ENCODE peak calls at places on chromosome 12, in seven cellular contexts. T is tibial nerve, F is psoas muscle, J is Caco-2, B is GM20000, M is cardiac fibroblast, H is CD14-positive monocyte. P is an unnamed sample.

GRCh38 chr12:57299514-57300016 is 48.6 kb upstream of the STAC3 start:
- DNase-seq in H (no peak), J (no peak), T (no peak), B (no peak), F (no peak), M (no peak), P (no peak)

GRCh38 chr12:124210991-124211577 is 83.8 kb upstream of the RFLNA start:
- DNase-seq in T (no peak), H (no peak), F (no peak), J (no peak), M (no peak), B (no peak), P (no peak)

GRCh38 chr12:127125607-127126259 is 1141.2 kb upstream of the TMEM132C start:
- DNase-seq in B (no peak), F (no peak), H (no peak), M (peak; percentile 99), J (no peak), T (no peak), P (no peak)

GRCh38 chr12:105107176-105107496 is 395 bp upstream of the WASHC4 start:
- DNase-seq in J (no peak), M (peak; percentile 69), F (no peak), T (no peak), H (no peak), B (no peak), P (no peak)

GRCh38 chr12:127192391-127192790 is 1074.6 kb upstream of the TMEM132C start:
- DNase-seq in B (no peak), T (no peak), M (peak; percentile 39), H (no peak), F (no peak), J (no peak), P (no peak)

GRCh38 chr12:53180931-53181645 is 363 bp upstream of the CSAD start:
- DNase-seq in T (no peak), J (peak; percentile 90), M (peak; percentile 61), B (peak; percentile 94), F (peak; percentile 90), H (no peak), P (peak; percentile 92)

GRCh38 chr12:118061876-118062791 is 1.2 kb upstream of the WSB2 start:
- DNase-seq in H (no peak), B (peak; percentile 62), T (no peak), J (peak; percentile 69), M (peak; percentile 63), F (peak; percentile 53), P (no peak)

GRCh38 chr12:27575099-27575779 is 51.2 kb downstream of the PPFIBP1 start:
- DNase-seq in H (no peak), M (no peak), J (no peak), B (no peak), T (no peak), F (no peak), P (no peak)

GRCh38 chr12:124545508-124546418 is 21.6 kb downstream of the NCOR2 start:
- DNase-seq in H (peak; percentile 86), F (no peak), T (no peak), M (peak; percentile 70), B (peak; percentile 89), J (no peak), P (no peak)

GRCh38 chr12:91381309-91381804 is 198.7 kb upstream of the DCN start:
- DNase-seq in F (no peak), B (peak; percentile 35), T (no peak), H (no peak), J (no peak), M (peak; percentile 87), P (no peak)

GRCh38 chr12:69497308-69498026 is 27.3 kb downstream of the FRS2 start:
- DNase-seq in B (peak; percentile 61), H (no peak), T (no peak), J (no peak), F (no peak), M (no peak), P (no peak)

GRCh38 chr12:51683763-51684357 is 92.8 kb downstream of the SCN8A start:
- DNase-seq in F (no peak), H (no peak), B (no peak), T (no peak), J (no peak), M (peak; percentile 81), P (no peak)

GRCh38 chr12:12716151-12716844 is 870 bp upstream of the CDKN1B start:
- DNase-seq in J (peak; percentile 53), H (no peak), F (no peak), B (no peak), M (peak; percentile 50), T (no peak), P (no peak)

GRCh38 chr12:59737725-59738463 is 142.1 kb downstream of the SLC16A7 start:
- DNase-seq in H (no peak), F (no peak), M (peak; percentile 15), J (no peak), B (no peak), T (no peak), P (no peak)

GRCh38 chr12:42196728-42197603 is 41.1 kb downstream of the YAF2 start:
- DNase-seq in B (no peak), T (no peak), J (no peak), M (no peak), F (no peak), H (no peak), P (no peak)

GRCh38 chr12:68871899-68872298 is 61.1 kb downstream of the CPM start:
- DNase-seq in T (no peak), J (peak; percentile 37), H (no peak), B (peak; percentile 9), F (no peak), M (peak; percentile 62), P (peak; percentile 17)

GRCh38 chr12:51323317-51323960 is 535 bp downstream of the BIN2 start:
- DNase-seq in M (no peak), F (no peak), H (no peak), B (peak; percentile 62), T (no peak), J (no peak), P (no peak)

GRCh38 chr12:123139926-123140674 is 10.8 kb downstream of the PITPNM2 start:
- DNase-seq in M (peak; percentile 61), B (no peak), T (no peak), F (no peak), H (no peak), J (peak; percentile 67), P (no peak)

DNA sequence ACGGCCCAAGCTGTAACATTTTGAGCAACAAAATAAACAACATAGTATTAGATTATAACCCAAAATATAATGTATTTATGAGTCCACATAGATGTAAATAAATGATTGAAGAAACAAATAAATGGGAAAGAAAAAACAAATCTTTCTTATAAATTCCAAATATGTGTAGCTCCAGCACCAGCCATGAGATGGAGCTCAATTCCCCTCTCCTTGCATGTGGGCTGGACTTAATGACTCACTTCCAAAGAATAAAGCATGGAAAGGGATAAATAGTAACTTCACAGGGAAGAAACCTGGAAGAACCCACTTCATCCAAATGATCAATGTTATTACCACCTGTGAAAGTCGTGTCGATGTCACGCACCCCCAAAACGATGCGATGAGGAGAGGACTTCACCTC is 158.8 kb downstream of the RPAP3 start:
- DNase-seq in B (no peak), T (no peak), M (peak; percentile 71), H (no peak), F (no peak), J (no peak), P (no peak)
- TF ChIP-seq CTCF in B (no peak), T (no peak), M (peak; percentile 66), H (no peak), F (no peak), J (no peak), P (peak; percentile 40)

GRCh38 chr12:67070604-67071003 is 198.6 kb upstream of the CAND1 start:
- DNase-seq in J (no peak), B (no peak), T (no peak), F (no peak), H (no peak), M (no peak), P (no peak)

GRCh38 chr12:67068773-67069450 is 200.2 kb upstream of the CAND1 start:
- DNase-seq in T (no peak), H (no peak), M (peak; percentile 13), J (peak; percentile 53), B (peak; percentile 59), F (peak; percentile 52), P (no peak)

GRCh38 chr12:67068204-67068731 is 200.9 kb upstream of the CAND1 start:
- DNase-seq in J (no peak), B (no peak), T (no peak), H (no peak), F (no peak), M (no peak), P (no peak)

GRCh38 chr12:67070307-67070600 is 198.9 kb upstream of the CAND1 start:
- DNase-seq in M (no peak), H (no peak), B (no peak), T (no peak), F (no peak), J (no peak), P (no peak)

DNA sequence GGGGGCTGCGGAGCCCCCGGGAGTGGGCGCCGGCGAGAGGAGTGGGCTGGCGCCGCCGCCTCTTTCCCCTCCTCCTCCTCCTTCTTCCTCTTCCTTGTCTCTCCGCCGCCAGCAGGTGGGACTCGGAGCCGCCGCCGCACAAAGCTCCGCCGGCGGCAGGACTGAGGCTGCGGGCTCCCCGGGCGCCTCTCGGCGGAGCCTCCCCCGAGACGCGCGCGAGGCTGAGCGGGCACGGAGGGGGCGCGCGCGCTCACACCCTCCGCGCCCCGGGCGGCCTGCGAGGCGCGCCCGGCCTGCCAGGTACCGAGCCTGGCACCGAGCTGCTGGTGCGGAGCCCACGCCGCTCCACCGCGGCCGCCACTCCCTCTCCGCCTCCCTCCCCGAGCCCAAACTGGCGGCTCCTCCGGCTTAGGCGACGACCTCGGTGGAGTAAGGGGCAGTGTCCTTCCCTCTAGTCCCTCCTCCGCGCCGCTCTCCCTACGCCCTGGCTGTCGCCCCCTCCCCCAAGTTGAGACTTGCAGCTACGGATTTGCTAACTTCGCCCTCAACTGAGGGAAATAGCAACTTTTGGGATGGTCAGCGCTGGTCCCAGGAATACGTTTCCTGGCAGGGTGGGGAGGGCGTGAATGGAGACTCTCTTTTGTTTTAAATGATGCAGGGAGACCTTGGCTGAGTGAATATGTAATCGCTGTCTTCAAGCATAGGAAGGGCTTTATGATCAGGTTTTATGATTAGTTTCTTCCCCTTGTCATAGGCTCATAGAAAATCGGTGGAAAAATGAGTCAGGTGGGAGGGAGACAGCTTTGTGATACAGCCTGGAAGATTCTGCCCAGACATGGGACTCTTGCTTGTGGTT is 199.5 kb upstream of the CAND1 start:
- DNase-seq in M (no peak), T (no peak), J (peak; percentile 51), B (peak; percentile 57), F (peak; percentile 48), H (no peak), P (no peak)
- TF ChIP-seq CTCF in M (no peak), T (no peak), J (peak; percentile 26), B (no peak), F (no peak), H (no peak), P (no peak)

GRCh38 chr12:64077922-64078321 is 144.2 kb downstream of the KICS2 start:
- DNase-seq in H (no peak), B (no peak), J (no peak), M (peak; percentile 40), F (no peak), T (no peak), P (no peak)
- TF ChIP-seq CTCF in H (peak; percentile 39), B (no peak), J (no peak), M (peak; percentile 33), F (no peak), T (no peak), P (peak; percentile 47)

DNA sequence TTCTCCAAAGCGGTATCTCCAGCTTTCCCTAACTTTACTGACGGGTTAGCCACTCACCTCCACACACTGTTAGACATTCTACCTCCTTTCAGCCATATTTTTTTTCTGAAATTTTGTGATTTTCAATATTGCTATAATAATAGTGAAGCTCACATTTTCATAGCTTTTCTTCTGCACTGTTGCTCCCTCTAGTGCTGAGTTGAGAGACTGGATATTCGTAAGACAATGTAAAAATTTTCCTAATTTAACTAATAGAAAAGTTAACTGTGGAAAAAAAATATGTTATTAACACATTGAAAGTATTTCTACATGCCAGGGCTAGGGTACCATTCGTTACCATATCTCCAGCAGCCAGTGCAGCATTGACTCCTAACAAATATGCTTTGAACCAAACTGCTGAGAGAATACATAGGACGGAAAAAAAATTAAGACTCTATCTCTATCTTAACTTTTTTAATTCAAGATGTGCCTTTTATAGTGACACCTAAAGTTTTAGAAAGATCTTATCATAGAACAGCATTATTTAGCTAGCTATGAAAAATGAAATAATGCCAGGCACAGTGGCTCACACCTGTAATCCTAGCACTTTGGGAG is 48.7 kb upstream of the ABCC9 start:
- DNase-seq in B (peak; percentile 5), F (no peak), H (no peak), J (peak; percentile 46), T (no peak), M (peak; percentile 78), P (no peak)
- TF ChIP-seq CTCF in B (peak; percentile 24), F (peak; percentile 64), H (peak; percentile 11), J (peak; percentile 85), T (peak; percentile 34), M (peak; percentile 59), P (peak; percentile 68)

P was measured in osteocyte.